ENCODE peak calls at places on chromosomes 16 and 17, in five cellular contexts. Y is activated CD4-positive, CD25-positive, alpha-beta regulatory T cell; Z is progenitor cell of endocrine pancreas; I is NB4; B is amniotic stem cell. H is an unnamed sample.

GRCh38 chr17:64004903-64005733 is 7.0 kb downstream of the PRR29 start:
- DNase-seq in Z (no peak), I (no peak), B (no peak), Y (no peak), H (no peak)

GRCh38 chr16:85402910-85403692 is 210.0 kb upstream of the GSE1 start:
- DNase-seq in Z (no peak), Y (no peak), I (peak), B (no peak), H (no peak)

GRCh38 chr16:12539185-12539929 is 264.3 kb downstream of the CPPED1 start:
- DNase-seq in Z (no peak), B (no peak), I (peak), Y (no peak), H (no peak)

GRCh38 chr16:24984101-24984500 is 31.1 kb downstream of the ARHGAP17 start:
- DNase-seq in Z (no peak), Y (no peak), I (no peak), B (no peak), H (no peak)

GRCh38 chr17:77323413-77324171 is 182.8 kb downstream of the SEC14L1 start:
- DNase-seq in Y (no peak), I (peak), B (no peak), Z (no peak), H (no peak)

GRCh38 chr17:67279115-67279514 is 34.1 kb upstream of the HELZ start:
- DNase-seq in Y (no peak), B (no peak), I (no peak), Z (no peak), H (no peak)

GRCh38 chr17:39231587-39232551 is 6.1 kb upstream of the STAC2 start:
- DNase-seq in I (peak), Z (peak), Y (no peak), B (no peak), H (peak)

GRCh38 chr17:71496552-71496951 is 624.3 kb upstream of the SOX9 start:
- DNase-seq in Y (no peak), I (no peak), B (peak), Z (no peak), H (no peak)

GRCh38 chr17:54948380-54948779 is 20.1 kb downstream of the COX11 start:
- DNase-seq in Z (no peak), Y (no peak), B (peak), I (peak), H (no peak)

GRCh38 chr16:78447164-78447563 is 347.7 kb downstream of the WWOX start:
- DNase-seq in Y (no peak), B (no peak), Z (no peak), I (no peak), H (no peak)

GRCh38 chr16:10362077-10362863 is 23.6 kb upstream of the ATF7IP2 start:
- DNase-seq in Z (no peak), Y (no peak), I (peak), B (no peak), H (peak)

GRCh38 chr16:27475561-27475960 is 73.6 kb downstream of the IL21R start:
- DNase-seq in I (no peak), B (peak), Z (no peak), Y (no peak), H (no peak)

H was measured in AML-193.